ENCODE peak calls at places on chromosome 12, in four cellular contexts. One of them, this sample, is unnamed.

GRCh38 chr12:122051231-122051876 is 27.2 kb upstream of the MLXIP start:
- ATAC-seq in A549: peak
- ATAC-seq in K562: no peak
- ATAC-seq in HepG2: peak
- ATAC-seq in this sample: peak

GRCh38 chr12:8036366-8036765 is 3.9 kb downstream of the FOXJ2 start:
- ATAC-seq in A549: no peak
- ATAC-seq in K562: no peak
- ATAC-seq in HepG2: no peak
- ATAC-seq in this sample: no peak

GRCh38 chr12:56676851-56677601 is 11.1 kb downstream of the PTGES3 start:
- ATAC-seq in A549: peak
- ATAC-seq in K562: peak
- ATAC-seq in HepG2: no peak
- ATAC-seq in this sample: no peak

GRCh38 chr12:7483343-7483742 is 20.2 kb downstream of the CD163 start:
- ATAC-seq in A549: no peak
- ATAC-seq in K562: no peak
- ATAC-seq in HepG2: no peak
- ATAC-seq in this sample: no peak

GRCh38 chr12:117052386-117053049 is 46.7 kb downstream of the TESC start:
- ATAC-seq in A549: no peak
- ATAC-seq in K562: peak
- ATAC-seq in HepG2: no peak
- ATAC-seq in this sample: no peak

GRCh38 chr12:108441549-108441948 is 73.5 kb upstream of the FICD start:
- ATAC-seq in A549: no peak
- ATAC-seq in K562: no peak
- ATAC-seq in HepG2: no peak
- ATAC-seq in this sample: no peak

GRCh38 chr12:115010324-115010995 is 326.5 kb upstream of the TBX3 start:
- ATAC-seq in A549: no peak
- ATAC-seq in K562: no peak
- ATAC-seq in HepG2: no peak
- ATAC-seq in this sample: no peak

GRCh38 chr12:6326316-6326959 is 15.4 kb downstream of the TNFRSF1A start:
- ATAC-seq in A549: peak
- ATAC-seq in K562: peak
- ATAC-seq in HepG2: peak
- ATAC-seq in this sample: peak

GRCh38 chr12:6187948-6188793 is 12.0 kb upstream of the CD9 start:
- ATAC-seq in A549: peak
- ATAC-seq in K562: peak
- ATAC-seq in HepG2: no peak
- ATAC-seq in this sample: no peak

GRCh38 chr12:120466560-120467315 is 2.8 kb downstream of the SRSF9 start:
- ATAC-seq in A549: peak
- ATAC-seq in K562: peak
- ATAC-seq in HepG2: peak
- ATAC-seq in this sample: no peak

GRCh38 chr12:124720687-124721500 is 142.8 kb downstream of the SCARB1 start:
- ATAC-seq in A549: peak
- ATAC-seq in K562: no peak
- ATAC-seq in HepG2: no peak
- ATAC-seq in this sample: peak

GRCh38 chr12:21795648-21796328 is 21.3 kb upstream of the KCNJ8 start:
- ATAC-seq in A549: no peak
- ATAC-seq in K562: no peak
- ATAC-seq in HepG2: no peak
- ATAC-seq in this sample: no peak

GRCh38 chr12:102051431-102051965 is 10.3 kb downstream of the WASHC3 start:
- ATAC-seq in A549: no peak
- ATAC-seq in K562: no peak
- ATAC-seq in HepG2: no peak
- ATAC-seq in this sample: no peak

GRCh38 chr12:646303-647038 is 16.8 kb downstream of the NINJ2 start:
- ATAC-seq in A549: peak
- ATAC-seq in K562: peak
- ATAC-seq in HepG2: peak
- ATAC-seq in this sample: peak

GRCh38 chr12:45121224-45121623 is 70.3 kb upstream of the DBX2 start:
- ATAC-seq in A549: peak
- ATAC-seq in K562: no peak
- ATAC-seq in HepG2: no peak
- ATAC-seq in this sample: no peak

GRCh38 chr12:71694099-71694820 is 8.4 kb downstream of the TMEM19 start:
- ATAC-seq in A549: no peak
- ATAC-seq in K562: peak
- ATAC-seq in HepG2: peak
- ATAC-seq in this sample: no peak

GRCh38 chr12:94762943-94763342 is 112.6 kb upstream of the TMCC3 start:
- ATAC-seq in A549: no peak
- ATAC-seq in K562: no peak
- ATAC-seq in HepG2: no peak
- ATAC-seq in this sample: no peak

GRCh38 chr12:32273712-32274111 is 125.6 kb upstream of the FGD4 start:
- ATAC-seq in A549: peak
- ATAC-seq in K562: peak
- ATAC-seq in HepG2: no peak
- ATAC-seq in this sample: no peak

GRCh38 chr12:68293347-68293746 is 38.8 kb downstream of the MDM1 start:
- ATAC-seq in A549: no peak
- ATAC-seq in K562: no peak
- ATAC-seq in HepG2: no peak
- ATAC-seq in this sample: no peak

GRCh38 chr12:12081836-12082497 is 11.2 kb downstream of the BCL2L14 start:
- ATAC-seq in A549: peak
- ATAC-seq in K562: peak
- ATAC-seq in HepG2: peak
- ATAC-seq in this sample: peak

GRCh38 chr12:50725011-50725899 is 38.6 kb upstream of the ATF1 start:
- ATAC-seq in A549: no peak
- ATAC-seq in K562: no peak
- ATAC-seq in HepG2: no peak
- ATAC-seq in this sample: no peak

GRCh38 chr12:118237053-118237665 is 101.2 kb downstream of the PEBP1 start:
- ATAC-seq in A549: no peak
- ATAC-seq in K562: no peak
- ATAC-seq in HepG2: no peak
- ATAC-seq in this sample: no peak

DNA sequence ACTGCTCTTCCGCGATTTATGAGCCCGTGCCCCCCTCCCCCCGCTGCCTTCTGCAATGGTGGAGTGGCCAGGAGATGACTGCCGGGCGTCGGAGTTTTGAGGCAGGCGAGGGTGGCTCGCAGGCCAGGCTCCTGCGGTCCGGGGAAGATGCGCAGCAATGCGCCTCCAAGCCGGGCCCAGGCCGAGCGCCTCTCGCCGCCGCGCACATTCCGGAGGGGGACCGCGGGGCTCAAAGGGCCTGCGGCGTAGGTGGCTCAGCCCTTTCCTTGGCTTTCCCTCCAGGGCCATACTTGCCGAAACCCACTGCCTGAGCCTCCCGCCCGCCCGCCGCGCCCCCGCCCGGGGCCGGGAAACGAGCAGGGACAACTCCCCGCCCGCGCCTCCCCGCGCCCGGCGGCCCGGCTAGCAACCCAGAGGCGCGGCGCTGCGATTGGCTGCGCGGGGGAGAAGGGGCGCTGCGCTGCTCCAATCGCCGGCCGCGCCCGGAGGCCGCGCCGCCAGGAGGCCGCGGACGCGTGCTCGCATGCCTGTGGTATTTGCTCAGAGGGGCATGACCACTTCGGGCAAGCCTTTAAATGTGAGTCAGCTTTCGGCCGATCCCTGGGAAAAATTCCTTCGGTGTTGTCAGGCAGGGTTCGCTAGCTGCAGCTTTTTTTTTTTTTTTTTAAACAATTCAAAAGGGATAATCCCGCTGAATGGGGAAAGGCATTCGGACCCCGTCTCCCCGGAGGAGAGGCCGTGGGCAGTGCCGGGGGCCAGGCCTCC is 157.9 kb upstream of the PARP11 start:
- ATAC-seq in A549: peak
- ATAC-seq in K562: peak
- ATAC-seq in HepG2: peak
- ATAC-seq in this sample: peak
- TF ChIP-seq CTCF in A549: no peak
- TF ChIP-seq CTCF in K562: no peak
- TF ChIP-seq CTCF in HepG2: no peak
- TF ChIP-seq CTCF in this sample: no peak

GRCh38 chr12:75981247-75981646 is 50.3 kb downstream of the PHLDA1 start:
- ATAC-seq in A549: no peak
- ATAC-seq in K562: no peak
- ATAC-seq in HepG2: no peak
- ATAC-seq in this sample: no peak
- H3K27ac ChIP-seq in A549: peak
- H3K27ac ChIP-seq in K562: no peak
- H3K27ac ChIP-seq in HepG2: no peak
- H3K27ac ChIP-seq in this sample: no peak

DNA sequence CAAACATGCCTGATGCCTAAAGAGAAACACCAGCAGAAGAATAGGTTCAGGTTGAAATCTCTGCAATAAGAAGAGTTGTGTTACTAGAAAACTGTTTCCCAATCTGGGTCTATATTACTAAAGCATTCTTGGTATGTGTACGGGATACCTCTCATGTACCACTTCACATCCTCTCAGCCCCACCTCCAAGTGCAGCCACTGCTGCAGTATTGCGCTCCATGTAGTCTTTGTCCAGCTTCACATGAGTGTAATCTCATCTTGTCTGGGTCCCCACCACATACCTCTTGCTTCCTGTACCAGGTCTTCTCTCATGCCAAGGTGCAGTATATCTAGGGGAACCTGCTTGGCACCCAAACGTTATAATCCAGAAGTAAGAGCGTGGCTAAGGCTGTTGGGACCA is 187.5 kb upstream of the EEA1 start:
- ATAC-seq in A549: no peak
- ATAC-seq in K562: no peak
- ATAC-seq in HepG2: no peak
- ATAC-seq in this sample: no peak
- TF ChIP-seq EP300 in A549: no peak
- TF ChIP-seq EP300 in K562: no peak
- TF ChIP-seq EP300 in HepG2: no peak
- TF ChIP-seq EP300 in this sample: no peak

GRCh38 chr12:25283006-25283405 is 32.3 kb upstream of the KRAS start:
- ATAC-seq in A549: no peak
- ATAC-seq in K562: no peak
- ATAC-seq in HepG2: no peak
- ATAC-seq in this sample: peak

GRCh38 chr12:25293596-25293995 is 42.9 kb upstream of the KRAS start:
- ATAC-seq in A549: no peak
- ATAC-seq in K562: no peak
- ATAC-seq in HepG2: no peak
- ATAC-seq in this sample: no peak

GRCh38 chr12:25286837-25287236 is 36.1 kb upstream of the KRAS start:
- ATAC-seq in A549: no peak
- ATAC-seq in K562: no peak
- ATAC-seq in HepG2: no peak
- ATAC-seq in this sample: no peak

GRCh38 chr12:25284024-25284423 is 33.3 kb upstream of the KRAS start:
- ATAC-seq in A549: no peak
- ATAC-seq in K562: no peak
- ATAC-seq in HepG2: no peak
- ATAC-seq in this sample: no peak

GRCh38 chr12:25287610-25288009 is 36.9 kb upstream of the KRAS start:
- ATAC-seq in A549: no peak
- ATAC-seq in K562: no peak
- ATAC-seq in HepG2: no peak
- ATAC-seq in this sample: no peak
- TF ChIP-seq CTCF in A549: no peak
- TF ChIP-seq CTCF in K562: no peak
- TF ChIP-seq CTCF in HepG2: no peak
- TF ChIP-seq CTCF in this sample: no peak

This sample was measured in gastroesophageal sphincter.